ENCODE peak calls at places on chromosome 15, in four cellular contexts. O is ovary, N is astrocyte, X is colonic mucosa. H is an unnamed sample. For H3K36me3, the result is how much of the 10 kb centered on the place peaks cover.

GRCh38 chr15:36932070-36932469 is 168.3 kb downstream of the MEIS2 start:
- DNase-seq in O (no peak), N (no peak), X (no peak), H (no peak)

GRCh38 chr15:38844683-38845195 is 280.1 kb upstream of the RASGRP1 start:
- DNase-seq in O (no peak), N (no peak), X (no peak), H (no peak)

GRCh38 chr15:71784719-71785118 is 25.6 kb upstream of the NR2E3 start:
- DNase-seq in O (no peak), N (no peak), X (no peak), H (no peak)

GRCh38 chr15:65533057-65533752 is 2.9 kb downstream of the HACD3 start:
- DNase-seq in O (no peak), N (no peak), X (no peak), H (no peak)

GRCh38 chr15:100112061-100112420 is 229.7 kb downstream of the ADAMTS17 start:
- DNase-seq in O (no peak), N (no peak), X (no peak), H (no peak)

GRCh38 chr15:25465835-25466234 is 27.0 kb upstream of the UBE3A start:
- DNase-seq in O (no peak), N (no peak), X (no peak), H (no peak)

GRCh38 chr15:73367624-73368300 is 996 bp downstream of the HCN4 start:
- DNase-seq in O (no peak), N (no peak), X (no peak), H (no peak)

GRCh38 chr15:43769584-43770228 is 7.1 kb downstream of the ELL3 start:
- DNase-seq in O (peak), N (peak), X (peak), H (peak)

GRCh38 chr15:91054791-91055190 is 32.4 kb upstream of the VPS33B start:
- DNase-seq in O (no peak), N (no peak), X (no peak), H (no peak)

GRCh38 chr15:91047545-91048199 is 25.3 kb upstream of the VPS33B start:
- DNase-seq in O (no peak), N (peak), X (no peak), H (no peak)

GRCh38 chr15:91051248-91051647 is 28.9 kb upstream of the VPS33B start:
- DNase-seq in O (no peak), N (no peak), X (no peak), H (no peak)

GRCh38 chr15:91049378-91050127 is 27.2 kb upstream of the VPS33B start:
- DNase-seq in O (no peak), N (peak), X (peak), H (no peak)

DNA sequence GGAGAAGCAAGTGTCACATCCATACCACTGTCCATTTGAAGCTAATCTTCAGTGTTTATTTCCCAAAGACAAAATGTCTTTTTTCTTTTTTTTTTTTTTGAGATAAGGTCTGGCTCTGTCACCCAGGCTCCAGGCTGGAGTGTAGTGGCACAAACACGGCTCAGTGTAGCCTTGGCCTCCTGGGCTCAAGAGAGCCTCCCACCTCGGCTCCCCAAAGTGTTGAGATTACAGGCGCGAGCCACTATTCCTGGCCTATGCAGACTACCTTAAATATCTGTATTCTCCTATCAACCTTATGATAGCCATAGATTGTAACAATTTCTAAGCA is 27.7 kb upstream of the VPS33B start:
- DNase-seq in O (no peak), N (no peak), X (no peak), H (no peak)
- TF ChIP-seq CTCF in O (no peak), N (no peak), X (no peak), H (no peak)

DNA sequence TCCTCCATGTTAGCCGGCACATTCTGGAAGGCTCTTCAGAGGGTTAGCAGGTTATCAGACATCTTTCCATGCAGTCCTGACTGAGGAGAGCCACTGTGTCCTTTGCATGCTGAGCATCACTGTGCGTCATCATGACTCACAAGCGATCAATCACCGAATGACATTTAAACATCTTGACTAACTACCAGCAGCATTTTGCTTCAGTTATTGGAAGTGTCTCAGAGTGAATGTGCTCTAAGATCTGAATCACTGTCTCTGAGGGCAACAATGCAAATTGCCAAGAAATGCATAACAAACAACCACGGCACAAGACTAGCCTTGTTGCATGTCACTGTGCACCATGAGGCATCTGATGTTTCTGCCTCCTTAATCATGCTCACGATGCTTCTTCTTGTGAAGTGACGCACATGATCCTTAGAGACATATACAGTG is 18.3 kb upstream of the ATP8B4 start:
- DNase-seq in O (no peak), N (peak), X (no peak), H (peak)
- H3K4me3 ChIP-seq in O (no peak), N (no peak), X (no peak), H (no peak)

GRCh38 chr15:31221936-31222515 is 104.6 kb upstream of the KLF13 start:
- DNase-seq in O (no peak), N (no peak), X (no peak), H (no peak)
- H3K36me3 ChIP-seq in O (under half), N (under half), X (under half), H (under half)

GRCh38 chr15:31352283-31352880 is 25.7 kb downstream of the KLF13 start:
- DNase-seq in O (no peak), N (no peak), X (no peak), H (no peak)

GRCh38 chr15:31349233-31350141 is 22.9 kb downstream of the KLF13 start:
- DNase-seq in O (no peak), N (no peak), X (no peak), H (no peak)

GRCh38 chr15:31353931-31354330 is 27.3 kb downstream of the KLF13 start:
- DNase-seq in O (no peak), N (no peak), X (no peak), H (no peak)

GRCh38 chr15:31350771-31351170 is 24.1 kb downstream of the KLF13 start:
- DNase-seq in O (no peak), N (no peak), X (no peak), H (no peak)

GRCh38 chr15:31352911-31353811 is 26.5 kb downstream of the KLF13 start:
- DNase-seq in O (peak), N (peak), X (no peak), H (peak)
- TF ChIP-seq CTCF in O (no peak), N (no peak), X (no peak), H (no peak)

GRCh38 chr15:90588427-90588826 is 58.7 kb downstream of the CRTC3 start:
- DNase-seq in O (no peak), N (peak), X (no peak), H (no peak)

GRCh38 chr15:90585863-90586262 is 56.1 kb downstream of the CRTC3 start:
- DNase-seq in O (no peak), N (peak), X (no peak), H (no peak)

GRCh38 chr15:90584841-90585240 is 55.1 kb downstream of the CRTC3 start:
- DNase-seq in O (no peak), N (no peak), X (no peak), H (no peak)

GRCh38 chr15:90583471-90584252 is 53.9 kb downstream of the CRTC3 start:
- DNase-seq in O (no peak), N (no peak), X (no peak), H (no peak)

DNA sequence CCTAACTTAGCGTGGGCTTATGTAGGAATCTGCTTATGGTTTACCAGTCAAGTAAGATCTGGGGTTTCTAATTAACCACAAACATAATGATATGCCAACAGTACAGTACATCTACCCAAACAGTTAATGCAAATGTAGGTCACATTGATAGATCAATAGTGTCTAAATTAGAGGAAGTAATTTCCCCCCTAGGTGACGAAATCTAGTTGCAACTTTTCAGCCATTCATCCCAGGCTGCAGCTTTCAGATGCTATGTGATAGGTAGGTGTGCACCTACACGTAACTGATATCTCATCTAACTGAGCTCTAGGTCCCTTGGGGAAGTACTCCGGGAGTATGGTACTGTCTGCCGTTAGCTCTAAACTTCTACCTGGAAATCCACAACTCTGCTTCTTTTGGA is 57.2 kb downstream of the CRTC3 start:
- DNase-seq in O (no peak), N (no peak), X (no peak), H (no peak)
- H3K4me3 ChIP-seq in O (no peak), N (no peak), X (no peak), H (no peak)

H was measured in BJ.